ENCODE peak calls at places on chromosome 2, in four cellular contexts. W, R, G and H are unnamed samples. For H3K4me1 and H3K36me3, the result is how much of the 10 kb centered on the place peaks cover.

GRCh38 chr2:111897924-111898702 is at the start of gene MERTK:
- DNase-seq in R (peak), G (peak), W (peak), H (peak)

GRCh38 chr2:18516112-18516511 is 44.3 kb downstream of the RDH14 start:
- DNase-seq in R (no peak), W (no peak), G (no peak), H (no peak)

GRCh38 chr2:25383806-25384205 is 42.1 kb upstream of the DNMT3A start:
- DNase-seq in W (no peak), G (no peak), R (peak), H (no peak)

GRCh38 chr2:222878284-222878876 is 17.5 kb downstream of the ACSL3 start:
- DNase-seq in W (no peak), G (no peak), R (no peak), H (no peak)

GRCh38 chr2:239601880-239602279 is 201.1 kb upstream of the HDAC4 start:
- DNase-seq in R (no peak), G (no peak), W (no peak), H (no peak)

GRCh38 chr2:71785550-71785951 is 332.2 kb downstream of the DYSF start:
- DNase-seq in R (no peak), G (no peak), W (no peak), H (peak)

GRCh38 chr2:160891353-160891740 is 268.9 kb upstream of the TANK start:
- DNase-seq in W (no peak), R (no peak), G (no peak), H (no peak)

GRCh38 chr2:146240376-146240775 is 1604.5 kb upstream of the ACVR2A start:
- DNase-seq in R (no peak), G (no peak), W (no peak), H (no peak)

GRCh38 chr2:83970262-83970929 is 488.7 kb downstream of the SUCLG1 start:
- DNase-seq in R (no peak), G (no peak), W (no peak), H (no peak)

DNA sequence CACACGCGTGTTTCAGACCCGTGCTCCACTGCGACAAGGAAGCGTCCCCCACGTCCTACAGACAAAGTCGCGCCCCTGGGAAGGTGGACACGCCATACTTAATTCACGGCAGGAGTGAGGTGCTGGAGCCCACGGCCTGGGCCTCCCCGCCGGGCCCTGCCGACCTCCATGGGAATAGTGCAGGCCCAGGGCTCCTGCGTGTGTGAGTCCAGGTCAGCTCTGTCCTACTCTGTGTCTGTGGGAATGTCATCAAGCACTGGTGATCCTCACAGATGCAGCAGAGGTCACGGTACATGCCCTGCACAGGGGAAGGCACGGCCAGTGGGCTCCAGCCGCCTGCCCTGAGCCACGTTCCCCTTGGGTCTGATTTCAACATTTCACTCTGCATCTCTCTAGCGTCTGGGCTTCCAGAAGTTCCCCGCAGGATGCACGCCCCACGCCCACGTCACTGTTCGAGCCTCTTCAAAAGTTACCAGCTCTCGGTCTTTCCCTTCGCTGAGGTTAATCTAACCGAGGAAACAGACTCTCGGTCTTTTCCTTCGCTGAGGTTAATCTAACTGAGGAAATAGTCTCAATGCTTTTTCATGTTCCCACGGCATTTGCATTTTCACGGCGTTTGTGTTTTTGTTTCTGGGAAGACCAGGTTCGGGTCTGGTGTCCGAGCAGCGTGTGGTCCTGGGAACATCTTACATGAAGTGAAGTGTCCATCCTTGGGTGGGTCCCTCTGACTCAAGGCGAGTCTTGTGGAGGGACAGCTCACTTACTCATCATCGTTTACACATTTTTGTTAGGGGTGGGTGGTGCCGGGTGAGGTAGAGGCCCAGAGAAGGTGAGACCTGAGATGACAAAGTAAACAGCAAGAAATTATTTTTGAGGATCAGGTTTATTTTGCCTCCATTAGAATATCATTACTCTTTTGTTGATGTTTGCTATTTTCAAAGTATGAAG is 157.3 kb upstream of the ALKAL2 start:
- DNase-seq in R (no peak), W (no peak), G (no peak), H (no peak)
- H3K4me1 ChIP-seq in R (under half), W (under half), G (under half), H (under half)

DNA sequence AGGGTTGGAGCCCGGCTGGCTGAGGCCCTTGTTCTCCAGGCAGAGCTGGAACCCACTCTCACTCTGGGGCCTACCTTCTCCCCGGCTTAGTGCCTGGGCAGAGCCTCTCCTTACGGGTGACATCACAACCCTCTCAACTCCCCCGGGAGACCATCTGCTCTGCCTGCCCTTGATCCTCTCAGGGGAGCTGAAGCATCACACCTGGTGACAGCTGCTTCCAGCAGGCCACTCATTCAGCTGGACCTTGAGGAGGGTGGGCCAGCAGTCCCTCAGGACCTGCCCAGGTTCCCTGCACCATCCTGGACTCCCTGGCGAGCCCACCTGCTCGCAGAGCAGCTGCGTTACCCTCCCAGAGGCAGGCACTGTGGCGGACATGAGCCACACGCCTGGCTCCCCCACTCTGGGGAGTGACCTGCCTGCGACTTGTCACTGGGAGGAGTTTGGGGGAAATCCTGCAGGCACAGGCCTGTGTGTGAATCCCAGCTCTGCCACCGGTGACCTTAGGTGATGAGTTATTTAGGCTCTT is 13.1 kb downstream of the HS6ST1 start:
- DNase-seq in G (peak), W (no peak), R (peak), H (no peak)
- H3K36me3 ChIP-seq in G (under half), W (under half), R (under half), H (under half)

DNA sequence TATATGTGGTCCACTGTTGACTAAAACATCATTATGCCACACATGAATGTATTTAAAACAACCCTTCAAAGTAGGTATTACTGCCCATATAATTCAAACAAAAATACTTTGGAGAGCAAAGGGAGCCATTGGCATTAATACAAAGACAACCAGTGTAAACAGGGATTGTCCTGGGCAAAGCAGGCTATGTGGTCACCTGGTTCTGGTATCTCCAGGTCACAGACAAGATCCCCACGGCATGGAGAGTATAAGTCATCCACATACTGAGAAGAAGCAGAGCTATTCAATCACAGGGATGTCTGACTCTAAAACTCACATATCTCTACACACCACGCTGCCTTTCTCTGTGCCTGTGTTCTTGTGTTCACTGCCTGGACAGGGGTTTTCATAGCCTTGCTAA is 81.4 kb upstream of the BZW1 start:
- DNase-seq in W (no peak), G (no peak), R (no peak), H (no peak)
- TF ChIP-seq CTCF in W (no peak), G (no peak), R (no peak), H (no peak)

DNA sequence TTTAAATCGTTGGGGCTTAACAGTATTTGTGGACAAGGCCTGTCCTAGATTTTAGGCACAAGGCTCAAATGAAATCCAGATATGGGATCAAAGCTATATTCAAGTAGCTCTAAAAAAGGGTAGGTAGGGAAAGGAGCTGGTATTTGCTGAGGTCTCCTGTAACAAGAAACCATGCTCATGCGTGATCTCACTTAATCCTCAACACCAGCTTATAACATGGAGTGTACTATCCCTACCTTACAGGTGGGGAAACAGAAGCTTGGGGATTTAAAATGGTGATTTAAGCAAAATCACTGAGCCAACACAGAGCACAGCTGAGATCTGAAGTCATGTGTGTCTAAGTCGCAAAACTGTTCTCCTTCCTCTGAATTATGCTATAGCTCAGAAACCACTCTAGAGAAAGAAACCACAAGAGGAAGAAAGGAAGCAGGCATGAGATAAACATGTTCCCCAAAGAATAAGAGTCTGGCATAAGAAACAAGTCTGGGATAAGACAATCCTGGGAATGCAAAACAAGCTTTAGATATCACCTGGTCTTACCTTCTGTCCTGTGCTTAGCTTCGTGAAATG is 43.1 kb downstream of the CYRIA start:
- DNase-seq in R (no peak), W (no peak), G (no peak), H (no peak)
- H3K4me1 ChIP-seq in R (under half), W (under half), G (half or more), H (under half)

GRCh38 chr2:63035169-63035568 is 15.5 kb upstream of the OTX1 start:
- DNase-seq in G (no peak), R (no peak), W (no peak), H (no peak)
- H3K36me3 ChIP-seq in G (under half), R (under half), W (under half), H (under half)

DNA sequence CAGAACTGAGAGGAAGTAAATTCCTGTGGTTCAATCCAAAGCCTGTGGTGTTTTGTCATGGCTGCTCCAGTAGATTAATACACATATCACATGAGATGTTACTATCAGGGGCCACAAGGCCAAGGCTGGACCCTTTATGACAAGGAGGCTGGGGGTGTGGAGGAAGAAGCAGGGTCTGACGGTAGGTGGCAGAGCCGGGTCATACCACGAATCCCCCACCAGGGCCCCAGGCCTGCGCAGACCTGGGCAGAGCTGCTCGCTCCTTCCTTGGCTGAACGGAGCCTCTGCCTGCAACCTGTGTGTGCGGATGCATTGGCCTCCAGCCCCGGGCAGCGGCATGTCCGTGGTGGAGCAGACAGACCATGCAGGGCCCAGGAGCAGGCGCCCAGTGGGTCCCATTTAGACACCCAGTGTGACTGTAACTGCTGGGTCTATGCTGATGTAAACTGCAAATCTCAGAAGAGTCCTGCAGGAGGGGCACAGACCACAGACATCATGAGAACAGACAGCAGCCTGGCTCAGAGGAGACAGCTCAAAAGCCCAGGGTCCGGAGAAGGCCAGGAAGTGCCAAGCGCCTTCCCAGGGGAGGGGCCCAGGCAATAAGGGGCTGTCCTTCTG is 155.2 kb downstream of the PXDN start:
- DNase-seq in G (no peak), R (peak), W (no peak), H (no peak)
- TF ChIP-seq CTCF in G (no peak), R (no peak), W (no peak), H (no peak)